ENCODE peak calls at places on chromosome 9, in four cellular contexts. G is colonic mucosa, T is sigmoid colon, N is WERI-Rb-1. P is an unnamed sample.

GRCh38 chr9:16610538-16610937 is 259.9 kb downstream of the BNC2 start:
- DNase-seq in T (no peak), G (no peak), N (no peak), P (no peak)

GRCh38 chr9:28883209-28883608 is 1309.9 kb upstream of the C9orf72 start:
- DNase-seq in N (no peak), G (no peak), T (no peak), P (no peak)

GRCh38 chr9:125774106-125774505 is 26.9 kb downstream of the PBX3 start:
- DNase-seq in G (no peak), T (no peak), N (peak; percentile 30), P (no peak)

GRCh38 chr9:91374939-91375338 is 13.2 kb upstream of the AUH start:
- DNase-seq in T (no peak), G (no peak), N (no peak), P (no peak)

GRCh38 chr9:83280790-83281189 is 217.8 kb upstream of the RASEF start:
- DNase-seq in G (peak; percentile 20), T (no peak), N (no peak), P (no peak)

GRCh38 chr9:136336156-136336860 is 9.0 kb downstream of the GPSM1 start:
- DNase-seq in N (no peak), G (no peak), T (no peak), P (no peak)

GRCh38 chr9:111897831-111898144 is 1.2 kb downstream of the UGCG start:
- DNase-seq in T (no peak), N (no peak), G (peak; percentile 47), P (no peak)

GRCh38 chr9:18756712-18757125 is 276.3 kb downstream of the SAXO1 start:
- DNase-seq in N (no peak), G (no peak), T (no peak), P (no peak)

GRCh38 chr9:18982246-18982589 is 50.8 kb downstream of the SAXO1 start:
- DNase-seq in N (no peak), T (no peak), G (no peak), P (no peak)

GRCh38 chr9:131046581-131047202 is 37.7 kb downstream of the LAMC3 start:
- DNase-seq in G (peak; percentile 73), T (peak; percentile 77), N (peak; percentile 77), P (peak; percentile 65)

GRCh38 chr9:131997076-131997475 is 82.6 kb downstream of the MED27 start:
- DNase-seq in N (no peak), T (no peak), G (no peak), P (no peak)

GRCh38 chr9:78326564-78326963 is 29.6 kb downstream of the PSAT1 start:
- DNase-seq in G (no peak), T (no peak), N (no peak), P (no peak)

DNA sequence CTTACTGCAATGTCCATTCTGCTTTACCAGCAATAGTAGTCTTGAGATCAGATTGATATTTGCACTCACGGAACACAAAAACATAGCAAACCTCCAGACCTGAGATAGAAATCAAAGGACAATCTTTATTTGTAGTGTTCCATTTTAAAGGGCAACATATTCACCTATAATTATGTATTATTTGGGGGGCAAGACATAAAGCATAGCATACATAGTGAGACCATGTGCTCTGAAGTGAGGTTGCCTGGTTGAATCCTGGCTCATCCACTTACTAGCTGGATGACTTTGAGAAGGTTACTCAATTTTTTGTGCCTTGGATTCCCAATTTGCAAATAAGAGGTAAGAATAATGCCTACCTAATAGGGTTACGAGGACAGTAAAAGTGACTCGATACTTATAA is at the start of gene OR1B1:
- DNase-seq in T (no peak), N (no peak), G (no peak), P (no peak)
- H3K9me3 ChIP-seq in T (no peaks in the 10 kb centered on the region), N (no peaks in the 10 kb centered on the region), G (no peaks in the 10 kb centered on the region), P (no peaks in the 10 kb centered on the region)

GRCh38 chr9:101409079-101409477 is 10.4 kb downstream of the ZNF189 start:
- DNase-seq in T (no peak), G (no peak), N (no peak), P (no peak)
- H3K9me3 ChIP-seq in T (peaks cover 38% of the 10 kb centered on the region), G (peaks cover 23% of the 10 kb centered on the region), N (peaks cover 46% of the 10 kb centered on the region), P (peaks cover 80% of the 10 kb centered on the region)

DNA sequence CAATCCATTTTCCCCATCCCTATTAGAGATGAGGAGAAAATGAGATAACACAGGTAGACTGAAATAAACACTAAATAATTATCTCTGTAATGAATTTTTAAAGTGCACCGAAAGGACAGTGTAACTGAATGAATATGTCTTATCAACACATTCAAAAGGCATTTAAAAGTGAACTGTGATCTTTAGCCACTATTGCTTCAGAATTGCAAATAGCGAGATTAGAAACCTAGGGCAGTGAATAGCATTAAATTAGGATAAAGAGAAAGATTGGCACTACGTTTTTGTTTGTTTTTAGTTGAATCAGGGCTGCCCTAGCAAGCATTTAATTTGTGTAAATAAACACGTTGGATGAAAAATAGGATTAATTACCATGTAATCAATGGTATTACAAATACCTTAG is 537.5 kb downstream of the ELAVL2 start:
- DNase-seq in T (no peak), N (no peak), G (no peak), P (no peak)
- H3K9me3 ChIP-seq in T (no peaks in the 10 kb centered on the region), N (no peaks in the 10 kb centered on the region), G (no peaks in the 10 kb centered on the region), P (no peaks in the 10 kb centered on the region)

GRCh38 chr9:135100241-135101067 is 13.0 kb downstream of the OLFM1 start:
- DNase-seq in T (no peak), G (no peak), N (peak; percentile 84), P (no peak)

GRCh38 chr9:135101486-135101885 is 14.0 kb downstream of the OLFM1 start:
- DNase-seq in N (no peak), G (no peak), T (no peak), P (no peak)

GRCh38 chr9:135101926-135102325 is 14.5 kb downstream of the OLFM1 start:
- DNase-seq in G (no peak), N (no peak), T (no peak), P (no peak)

GRCh38 chr9:135102331-135102730 is 14.9 kb downstream of the OLFM1 start:
- DNase-seq in G (no peak), T (no peak), N (no peak), P (no peak)

GRCh38 chr9:135101068-135101410 is 13.6 kb downstream of the OLFM1 start:
- DNase-seq in G (no peak), N (no peak), T (no peak), P (no peak)
- H3K9me3 ChIP-seq in G (no peaks in the 10 kb centered on the region), N (no peaks in the 10 kb centered on the region), T (no peaks in the 10 kb centered on the region), P (no peaks in the 10 kb centered on the region)

GRCh38 chr9:97854696-97855485 is 1.9 kb downstream of the FOXE1 start:
- DNase-seq in G (no peak), T (no peak), N (no peak), P (no peak)

GRCh38 chr9:97852399-97853055 is 499 bp upstream of the FOXE1 start:
- DNase-seq in T (no peak), N (peak; percentile 41), G (no peak), P (no peak)

GRCh38 chr9:97853056-97853843 is at the start of gene FOXE1:
- DNase-seq in N (peak; percentile 53), T (no peak), G (no peak), P (no peak)

GRCh38 chr9:97855486-97855875 is 2.5 kb downstream of the FOXE1 start:
- DNase-seq in T (no peak), G (no peak), N (no peak), P (no peak)

GRCh38 chr9:97853844-97854695 is 1.0 kb downstream of the FOXE1 start:
- DNase-seq in G (no peak), T (no peak), N (peak; percentile 87), P (peak; percentile 63)
- H3K9me3 ChIP-seq in G (no peaks in the 10 kb centered on the region), T (no peaks in the 10 kb centered on the region), N (no peaks in the 10 kb centered on the region), P (peaks cover 4% of the 10 kb centered on the region)

GRCh38 chr9:114745108-114745848 is 60.6 kb downstream of the TNFSF15 start:
- DNase-seq in G (no peak), N (no peak), T (no peak), P (no peak)
- H3K9me3 ChIP-seq in G (no peaks in the 10 kb centered on the region), N (no peaks in the 10 kb centered on the region), T (no peaks in the 10 kb centered on the region), P (no peaks in the 10 kb centered on the region)

DNA sequence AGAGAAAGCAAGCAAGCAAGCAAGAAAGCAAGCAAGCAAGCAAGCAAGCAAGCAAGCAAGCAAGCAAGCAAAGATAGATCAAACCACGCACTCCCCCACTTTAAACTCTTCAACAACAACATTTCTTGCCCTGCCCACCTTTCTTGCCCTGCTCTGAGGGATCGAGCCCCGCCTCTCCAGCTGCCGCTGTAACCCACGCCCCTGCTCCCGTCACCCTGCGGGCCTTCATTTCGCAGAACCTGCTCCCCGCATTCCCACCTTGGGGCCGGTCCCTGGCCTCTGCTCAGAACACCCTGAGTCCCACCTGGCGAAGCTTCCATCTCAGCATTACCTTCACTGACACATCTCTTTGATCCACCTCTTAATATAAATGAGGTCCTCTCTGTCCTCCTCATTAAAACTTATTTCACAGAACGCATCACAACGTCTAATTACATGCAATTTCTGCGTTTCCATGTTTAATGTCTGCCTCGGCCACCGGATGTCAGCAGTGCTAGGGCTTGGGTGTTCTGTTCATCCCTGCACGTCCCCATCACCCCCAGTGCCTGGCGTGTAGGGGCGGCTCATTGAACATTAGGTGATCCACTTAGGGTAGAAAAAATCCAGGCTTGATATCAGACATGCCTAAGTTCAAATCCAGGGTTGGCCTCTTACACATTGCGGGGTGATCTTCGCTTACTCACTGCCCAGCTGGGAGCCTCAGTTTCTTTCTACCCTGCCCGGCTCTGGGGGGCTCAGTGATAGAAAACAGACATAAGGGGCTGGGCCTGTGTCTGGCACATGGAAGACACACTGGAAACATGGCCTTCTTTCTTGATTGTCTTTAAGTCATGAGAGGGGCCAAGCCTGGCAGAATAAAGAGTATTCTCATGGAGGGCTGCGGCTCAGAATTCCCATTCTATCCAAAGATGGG is 187.6 kb downstream of the DAB2IP start:
- DNase-seq in N (peak; percentile 77), T (peak; percentile 32), G (no peak), P (no peak)
- H3K9me3 ChIP-seq in N (no peaks in the 10 kb centered on the region), T (no peaks in the 10 kb centered on the region), G (no peaks in the 10 kb centered on the region), P (no peaks in the 10 kb centered on the region)

DNA sequence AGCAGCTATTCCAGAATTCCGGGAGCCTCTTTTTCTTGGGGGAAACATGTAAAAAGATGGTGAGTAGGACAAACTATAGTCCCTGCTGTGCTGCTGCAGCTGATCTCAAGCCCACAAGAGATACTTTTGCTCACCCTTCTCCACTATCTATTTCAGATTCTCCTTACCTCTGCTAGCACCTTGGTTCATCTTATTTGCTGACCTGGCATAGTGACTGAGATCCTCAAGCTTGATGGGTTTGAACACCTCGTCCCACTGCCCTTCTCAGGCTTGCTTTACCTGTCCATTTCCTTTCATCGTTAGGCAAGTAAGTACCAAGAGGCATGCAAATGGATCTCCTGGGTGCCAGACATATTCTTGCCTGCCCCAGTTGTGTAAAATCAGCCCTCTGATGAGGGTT is 338.4 kb upstream of the SMARCA2 start:
- DNase-seq in N (no peak), T (no peak), G (no peak), P (no peak)
- H3K9me3 ChIP-seq in N (no peaks in the 10 kb centered on the region), T (no peaks in the 10 kb centered on the region), G (no peaks in the 10 kb centered on the region), P (no peaks in the 10 kb centered on the region)

GRCh38 chr9:21527579-21527978 is 45.5 kb upstream of the IFNE start:
- DNase-seq in N (no peak), G (no peak), T (no peak), P (no peak)
- H3K9me3 ChIP-seq in N (no peaks in the 10 kb centered on the region), G (no peaks in the 10 kb centered on the region), T (peaks cover 2% of the 10 kb centered on the region), P (no peaks in the 10 kb centered on the region)

P was measured in CD4-positive, alpha-beta T cell.